ENCODE peak calls at places on chromosomes 7 and 10, in five cellular contexts. N is neural progenitor cell, C is astrocyte, R is transverse colon, M is OCI-LY7. I is an unnamed sample.

GRCh38 chr7:18700147-18700546 is 204.6 kb downstream of the HDAC9 start:
- DNase-seq in N (peak; percentile 33), C (no peak), M (peak; percentile 40), R (no peak), I (peak; percentile 30)

GRCh38 chr10:123835575-123835974 is 56.0 kb downstream of the CPXM2 start:
- DNase-seq in N (no peak), M (no peak), C (no peak), R (no peak), I (no peak)

GRCh38 chr7:41054960-41055700 is 647.8 kb downstream of the INHBA start:
- DNase-seq in C (no peak), N (no peak), M (no peak), R (no peak), I (peak; percentile 31)

GRCh38 chr7:84232653-84233052 is 38.1 kb upstream of the SEMA3A start:
- DNase-seq in C (peak; percentile 47), N (peak; percentile 5), R (no peak), M (no peak), I (no peak)

GRCh38 chr10:28554952-28555351 is 22.0 kb downstream of the WAC start:
- DNase-seq in C (no peak), M (no peak), R (no peak), N (no peak), I (no peak)

GRCh38 chr7:73841689-73842247 is 548 bp downstream of the METTL27 start:
- DNase-seq in M (no peak), C (no peak), R (peak; percentile 22), N (peak; percentile 48), I (no peak)

GRCh38 chr7:70134029-70134445 is 535.8 kb downstream of the AUTS2 start:
- DNase-seq in N (no peak), M (no peak), R (no peak), C (peak; percentile 16), I (peak; percentile 24)

GRCh38 chr10:49119746-49120145 is 4.4 kb upstream of the VSTM4 start:
- DNase-seq in N (no peak), C (peak; percentile 55), R (no peak), M (no peak), I (no peak)

GRCh38 chr10:63711866-63712716 is 190.9 kb downstream of the REEP3 start:
- DNase-seq in R (peak; percentile 95), M (no peak), C (peak; percentile 93), N (no peak), I (peak; percentile 94)

GRCh38 chr7:2309889-2310331 is 4.3 kb downstream of the SNX8 start:
- DNase-seq in M (no peak), C (peak; percentile 96), N (peak; percentile 87), R (no peak), I (no peak)

GRCh38 chr10:130393342-130393741 is 257.2 kb downstream of the GLRX3 start:
- DNase-seq in N (no peak), C (no peak), R (no peak), M (no peak), I (no peak)

GRCh38 chr10:36725581-36726520 is 399.5 kb upstream of the ANKRD30A start:
- DNase-seq in R (no peak), N (peak; percentile 80), M (peak; percentile 5), C (peak; percentile 73), I (peak; percentile 92)

GRCh38 chr7:264541-265191 is 25.3 kb upstream of the FOXL3 start:
- DNase-seq in M (no peak), R (peak; percentile 75), C (no peak), N (no peak), I (no peak)

GRCh38 chr7:38318803-38319416 is 45.5 kb upstream of the TARP start:
- DNase-seq in N (peak; percentile 75), C (peak; percentile 77), R (peak; percentile 27), M (peak; percentile 88), I (peak; percentile 88)

GRCh38 chr10:12638103-12638502 is 288.8 kb downstream of the CAMK1D start:
- DNase-seq in C (peak; percentile 41), N (peak; percentile 44), R (peak; percentile 85), M (no peak), I (peak; percentile 17)

GRCh38 chr10:8435186-8436055 is 380.9 kb downstream of the GATA3 start:
- DNase-seq in N (no peak), M (no peak), C (peak; percentile 8), R (no peak), I (no peak)

GRCh38 chr7:54888736-54889082 is 129.7 kb upstream of the SEC61G start:
- DNase-seq in R (no peak), M (no peak), N (no peak), C (no peak), I (no peak)

GRCh38 chr7:92421676-92422435 is 25.4 kb upstream of the GATAD1 start:
- DNase-seq in N (no peak), M (peak; percentile 12), C (no peak), R (no peak), I (peak; percentile 57)

GRCh38 chr10:133511408-133511807 is 15.8 kb upstream of the CYP2E1 start:
- DNase-seq in R (no peak), C (no peak), N (no peak), M (no peak), I (no peak)

GRCh38 chr10:133511907-133512528 is 15.1 kb upstream of the CYP2E1 start:
- DNase-seq in M (no peak), R (no peak), C (no peak), N (no peak), I (no peak)

GRCh38 chr10:133516072-133516471 is 11.1 kb upstream of the CYP2E1 start:
- DNase-seq in R (no peak), M (no peak), N (no peak), C (no peak), I (no peak)

GRCh38 chr10:133520193-133520738 is 6.9 kb upstream of the CYP2E1 start:
- DNase-seq in C (no peak), N (peak; percentile 32), R (peak; percentile 89), M (peak; percentile 83), I (peak; percentile 56)

DNA sequence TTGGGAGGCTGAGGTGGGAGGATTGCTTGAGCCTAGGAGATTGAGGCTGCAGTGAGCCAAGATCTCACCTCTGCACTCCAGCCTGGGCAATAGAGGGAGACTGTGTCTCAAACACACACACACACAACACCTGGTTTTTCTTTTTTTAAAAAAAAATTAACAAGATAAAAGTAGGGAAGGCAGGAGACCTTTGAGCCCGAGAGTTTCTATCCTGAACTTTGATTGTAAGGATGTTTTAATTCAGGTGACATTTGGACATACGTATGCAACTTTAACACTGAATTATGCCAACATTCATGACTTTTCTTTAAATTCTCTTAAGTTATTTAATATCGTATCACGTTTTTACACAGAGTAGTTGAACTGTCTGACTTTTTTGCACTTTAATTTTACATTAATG is 11.7 kb upstream of the CYP2E1 start:
- DNase-seq in C (no peak), R (no peak), M (no peak), N (no peak), I (no peak)
- H3K4me1 ChIP-seq in C (no peaks in the 10 kb centered on the region), R (peaks cover 4% of the 10 kb centered on the region), M (no peaks in the 10 kb centered on the region), N (no peaks in the 10 kb centered on the region), I (no peaks in the 10 kb centered on the region)

DNA sequence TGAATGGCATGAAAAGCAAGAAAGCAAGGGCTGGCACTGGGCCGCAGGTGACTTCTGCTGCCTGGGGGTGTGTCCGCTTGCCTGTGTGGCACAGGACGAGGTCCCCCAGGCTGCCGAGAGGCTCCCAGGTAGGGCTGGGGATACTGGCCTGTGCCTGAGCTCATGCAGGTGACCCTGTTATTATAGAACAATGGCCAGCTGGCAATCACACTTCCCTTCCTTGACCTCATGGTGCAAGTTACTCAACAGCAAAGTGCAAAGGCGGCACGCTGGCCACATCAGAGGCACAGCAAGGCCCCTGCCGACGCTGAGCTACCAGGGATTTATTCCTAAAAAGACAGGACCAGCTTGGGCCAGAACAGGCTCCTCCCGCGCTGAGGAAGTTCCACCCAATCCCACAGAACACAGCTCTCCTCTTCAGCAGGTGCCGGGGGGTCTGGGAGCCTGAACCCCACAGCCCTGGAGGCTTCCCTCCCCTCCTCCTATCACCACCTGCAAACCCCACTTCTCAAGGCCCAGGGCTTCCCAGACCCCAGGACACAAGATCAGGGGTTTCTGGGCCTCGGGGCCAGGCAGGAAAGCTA is 1.4 kb upstream of the ADAM8 start:
- DNase-seq in N (no peak), C (no peak), R (no peak), M (no peak), I (no peak)
- H3K4me1 ChIP-seq in N (peaks cover 22% of the 10 kb centered on the region), C (peaks cover 23% of the 10 kb centered on the region), R (peaks cover 13% of the 10 kb centered on the region), M (peaks cover 47% of the 10 kb centered on the region), I (no peaks in the 10 kb centered on the region)

DNA sequence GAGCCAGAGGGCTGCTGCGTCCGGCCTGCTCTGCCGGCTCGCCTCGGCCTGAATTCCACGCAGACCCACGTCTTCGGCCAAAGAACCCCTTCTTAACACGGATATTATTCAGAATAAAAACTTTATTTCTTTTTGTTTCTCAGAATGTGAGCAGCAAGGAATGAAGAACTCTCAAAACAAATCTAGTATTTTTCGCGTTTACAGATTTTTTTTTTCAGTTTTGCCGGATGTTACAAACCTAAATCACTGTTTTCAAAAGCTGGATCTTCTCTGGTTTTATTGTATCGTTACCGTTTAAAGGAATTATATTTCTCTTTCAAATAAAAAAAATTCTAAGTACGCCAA is 4.4 kb upstream of the HOXA2 start:
- DNase-seq in R (no peak), C (no peak), N (no peak), M (no peak), I (no peak)
- H3K4me1 ChIP-seq in R (peaks cover 43% of the 10 kb centered on the region), C (peaks cover 42% of the 10 kb centered on the region), N (no peaks in the 10 kb centered on the region), M (no peaks in the 10 kb centered on the region), I (peaks cover 13% of the 10 kb centered on the region)

DNA sequence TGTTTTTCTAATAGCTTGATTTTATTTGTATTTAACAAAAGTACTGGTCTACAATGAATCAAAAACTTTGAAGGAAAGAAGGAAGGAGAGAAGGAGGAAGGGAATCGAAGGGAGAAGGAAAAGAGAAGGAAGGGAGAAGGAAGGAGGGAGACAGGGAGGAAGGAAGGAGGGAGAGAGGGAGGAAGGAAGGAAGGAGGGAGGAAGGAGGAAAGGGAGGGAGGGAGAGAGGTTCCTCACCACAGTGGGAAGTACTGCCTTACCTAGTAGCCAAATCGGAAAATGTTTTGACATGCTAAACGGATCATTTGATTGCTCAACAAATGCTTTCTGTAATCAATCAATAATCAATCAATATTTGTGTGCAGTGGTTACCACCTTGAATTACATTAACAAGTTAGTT is 225.8 kb upstream of the CELF2 start:
- DNase-seq in M (no peak), C (no peak), N (no peak), R (no peak), I (no peak)
- H3K4me1 ChIP-seq in M (no peaks in the 10 kb centered on the region), C (peaks cover 40% of the 10 kb centered on the region), N (peaks cover 17% of the 10 kb centered on the region), R (peaks cover 7% of the 10 kb centered on the region), I (peaks cover 40% of the 10 kb centered on the region)

GRCh38 chr10:6145979-6146432 is 56.7 kb upstream of the PFKFB3 start:
- DNase-seq in M (peak; percentile 31), N (no peak), R (no peak), C (no peak), I (no peak)

GRCh38 chr10:6146921-6147320 is 55.8 kb upstream of the PFKFB3 start:
- DNase-seq in N (no peak), R (no peak), M (no peak), C (no peak), I (no peak)

GRCh38 chr10:6145414-6145978 is 56.7 kb downstream of the RBM17 start:
- DNase-seq in M (peak; percentile 38), R (peak; percentile 29), N (peak; percentile 81), C (no peak), I (no peak)

GRCh38 chr10:6143128-6143527 is 54.3 kb downstream of the RBM17 start:
- DNase-seq in C (no peak), R (no peak), M (no peak), N (no peak), I (no peak)

GRCh38 chr10:6144609-6145413 is 56.0 kb downstream of the RBM17 start:
- DNase-seq in N (peak; percentile 83), M (peak; percentile 88), C (peak; percentile 67), R (peak; percentile 93), I (peak; percentile 76)
- H3K4me1 ChIP-seq in N (peaks cover 46% of the 10 kb centered on the region), M (peaks cover 28% of the 10 kb centered on the region), C (peaks cover 43% of the 10 kb centered on the region), R (peaks cover 28% of the 10 kb centered on the region), I (peaks cover 6% of the 10 kb centered on the region)

I was measured in SJCRH30.